ENCODE peak calls at places on chromosomes 16 and 17, in five cellular contexts. One of them, this sample, is unnamed.

GRCh38 chr17:4537451-4538235 is 17.5 kb downstream of the MYBBP1A start:
- DNase-seq in aorta: no peak
- DNase-seq in lower lobe of right lung: no peak
- DNase-seq in endothelial cell of umbilical vein: no peak
- DNase-seq in heart right ventricle: peak; percentile 41
- DNase-seq in this sample: no peak

GRCh38 chr16:83771306-83771942 is 36.4 kb upstream of the HSBP1 start:
- DNase-seq in aorta: peak; percentile 82
- DNase-seq in lower lobe of right lung: no peak
- DNase-seq in endothelial cell of umbilical vein: peak; percentile 78
- DNase-seq in heart right ventricle: peak; percentile 78
- DNase-seq in this sample: no peak

GRCh38 chr16:78515421-78515820 is 416.0 kb downstream of the WWOX start:
- DNase-seq in aorta: no peak
- DNase-seq in lower lobe of right lung: no peak
- DNase-seq in endothelial cell of umbilical vein: no peak
- DNase-seq in heart right ventricle: no peak
- DNase-seq in this sample: no peak

GRCh38 chr16:87037012-87037411 is 280.2 kb downstream of the C16orf95 start:
- DNase-seq in aorta: no peak
- DNase-seq in lower lobe of right lung: no peak
- DNase-seq in endothelial cell of umbilical vein: no peak
- DNase-seq in heart right ventricle: no peak
- DNase-seq in this sample: no peak

GRCh38 chr17:49741009-49741691 is 22.8 kb downstream of the FAM117A start:
- DNase-seq in aorta: no peak
- DNase-seq in lower lobe of right lung: no peak
- DNase-seq in endothelial cell of umbilical vein: no peak
- DNase-seq in heart right ventricle: no peak
- DNase-seq in this sample: no peak

GRCh38 chr17:59361386-59361785 is 29.9 kb downstream of the YPEL2 start:
- DNase-seq in aorta: no peak
- DNase-seq in lower lobe of right lung: no peak
- DNase-seq in endothelial cell of umbilical vein: peak; percentile 31
- DNase-seq in heart right ventricle: no peak
- DNase-seq in this sample: no peak

GRCh38 chr17:66996926-66997325 is 32.4 kb downstream of the CACNG4 start:
- DNase-seq in aorta: no peak
- DNase-seq in lower lobe of right lung: no peak
- DNase-seq in endothelial cell of umbilical vein: no peak
- DNase-seq in heart right ventricle: no peak
- DNase-seq in this sample: no peak

GRCh38 chr16:67939507-67940435 is 3.1 kb upstream of the PSMB10 start:
- DNase-seq in aorta: no peak
- DNase-seq in lower lobe of right lung: no peak
- DNase-seq in endothelial cell of umbilical vein: no peak
- DNase-seq in heart right ventricle: no peak
- DNase-seq in this sample: peak; percentile 86

GRCh38 chr16:50457979-50458461 is 89.2 kb upstream of the BRD7 start:
- DNase-seq in aorta: no peak
- DNase-seq in lower lobe of right lung: no peak
- DNase-seq in endothelial cell of umbilical vein: no peak
- DNase-seq in heart right ventricle: no peak
- DNase-seq in this sample: no peak

GRCh38 chr16:67917140-67917851 is 14.4 kb downstream of the CTRL start:
- DNase-seq in aorta: no peak
- DNase-seq in lower lobe of right lung: peak; percentile 53
- DNase-seq in endothelial cell of umbilical vein: no peak
- DNase-seq in heart right ventricle: peak; percentile 69
- DNase-seq in this sample: no peak

GRCh38 chr16:85420501-85421337 is 192.4 kb upstream of the GSE1 start:
- DNase-seq in aorta: peak; percentile 66
- DNase-seq in lower lobe of right lung: peak; percentile 85
- DNase-seq in endothelial cell of umbilical vein: peak; percentile 30
- DNase-seq in heart right ventricle: peak; percentile 72
- DNase-seq in this sample: peak; percentile 47

GRCh38 chr17:81684442-81684911 is 666 bp downstream of the HGS start:
- DNase-seq in aorta: peak; percentile 72
- DNase-seq in lower lobe of right lung: no peak
- DNase-seq in endothelial cell of umbilical vein: peak; percentile 72
- DNase-seq in heart right ventricle: no peak
- DNase-seq in this sample: no peak

GRCh38 chr17:45123930-45124796 is 8.2 kb downstream of the PLCD3 start:
- DNase-seq in aorta: peak; percentile 91
- DNase-seq in lower lobe of right lung: no peak
- DNase-seq in endothelial cell of umbilical vein: peak; percentile 90
- DNase-seq in heart right ventricle: no peak
- DNase-seq in this sample: peak; percentile 76

GRCh38 chr17:27980035-27980434 is 62.4 kb upstream of the NLK start:
- DNase-seq in aorta: no peak
- DNase-seq in lower lobe of right lung: no peak
- DNase-seq in endothelial cell of umbilical vein: peak; percentile 99
- DNase-seq in heart right ventricle: no peak
- DNase-seq in this sample: no peak

GRCh38 chr16:30031477-30031918 is 427 bp upstream of the TLCD3B start:
- DNase-seq in aorta: no peak
- DNase-seq in lower lobe of right lung: no peak
- DNase-seq in endothelial cell of umbilical vein: no peak
- DNase-seq in heart right ventricle: no peak
- DNase-seq in this sample: no peak

GRCh38 chr17:57707892-57708291 is 37.2 kb downstream of the CCDC182 start:
- DNase-seq in aorta: no peak
- DNase-seq in lower lobe of right lung: no peak
- DNase-seq in endothelial cell of umbilical vein: no peak
- DNase-seq in heart right ventricle: no peak
- DNase-seq in this sample: no peak

GRCh38 chr17:65389956-65390355 is 171.5 kb downstream of the AXIN2 start:
- DNase-seq in aorta: no peak
- DNase-seq in lower lobe of right lung: no peak
- DNase-seq in endothelial cell of umbilical vein: no peak
- DNase-seq in heart right ventricle: no peak
- DNase-seq in this sample: no peak

GRCh38 chr17:55259684-55260111 is 5.1 kb upstream of the HLF start:
- DNase-seq in aorta: no peak
- DNase-seq in lower lobe of right lung: no peak
- DNase-seq in endothelial cell of umbilical vein: no peak
- DNase-seq in heart right ventricle: no peak
- DNase-seq in this sample: no peak

DNA sequence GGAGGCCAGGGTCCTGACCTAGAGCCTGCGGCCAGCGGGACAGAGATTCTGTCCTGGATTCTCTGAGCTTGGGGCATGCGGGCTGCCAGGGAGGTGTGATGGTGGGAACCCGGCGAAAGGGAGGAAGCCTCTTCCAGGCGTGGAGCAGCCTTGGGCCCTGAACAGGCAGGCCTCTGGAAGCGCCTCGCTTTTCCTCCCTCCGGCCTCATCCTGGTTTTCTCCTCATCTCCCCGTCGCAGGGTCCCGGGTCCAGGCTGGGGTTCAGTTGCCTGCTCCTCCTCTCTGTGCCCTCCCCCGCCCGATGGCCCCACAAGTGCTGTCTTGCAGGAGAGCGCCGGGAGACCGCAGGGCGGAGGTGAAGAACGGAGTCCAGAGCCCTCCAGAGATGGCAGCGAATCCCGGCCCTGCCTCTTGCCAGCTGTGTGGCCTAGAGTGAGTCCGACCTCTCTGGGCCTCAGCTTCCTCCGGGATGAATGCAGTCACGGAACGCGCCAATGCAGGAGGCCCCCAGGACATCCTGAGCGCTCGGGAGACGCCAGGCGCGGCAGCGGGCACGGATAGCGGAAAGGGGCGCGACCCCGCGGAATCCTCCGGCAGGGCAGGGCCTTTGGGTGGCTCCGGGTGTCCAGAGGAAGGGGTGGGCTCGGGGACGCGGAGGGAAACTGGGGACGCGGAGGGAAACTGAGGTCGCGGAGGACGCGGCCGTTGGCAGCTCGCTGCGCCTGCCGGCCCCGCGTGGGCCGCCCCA is 553 bp upstream of the RAB11FIP4 start:
- DNase-seq in aorta: no peak
- DNase-seq in lower lobe of right lung: no peak
- DNase-seq in endothelial cell of umbilical vein: no peak
- DNase-seq in heart right ventricle: no peak
- DNase-seq in this sample: no peak
- H3K4me3 ChIP-seq in aorta: peak overlapping the region; percentile 73
- H3K4me3 ChIP-seq in lower lobe of right lung: peak overlapping the region; percentile 51
- H3K4me3 ChIP-seq in endothelial cell of umbilical vein: peak overlapping the region; percentile 17
- H3K4me3 ChIP-seq in heart right ventricle: peak overlapping the region; percentile 53
- H3K4me3 ChIP-seq in this sample: peak overlapping the region; percentile 46

DNA sequence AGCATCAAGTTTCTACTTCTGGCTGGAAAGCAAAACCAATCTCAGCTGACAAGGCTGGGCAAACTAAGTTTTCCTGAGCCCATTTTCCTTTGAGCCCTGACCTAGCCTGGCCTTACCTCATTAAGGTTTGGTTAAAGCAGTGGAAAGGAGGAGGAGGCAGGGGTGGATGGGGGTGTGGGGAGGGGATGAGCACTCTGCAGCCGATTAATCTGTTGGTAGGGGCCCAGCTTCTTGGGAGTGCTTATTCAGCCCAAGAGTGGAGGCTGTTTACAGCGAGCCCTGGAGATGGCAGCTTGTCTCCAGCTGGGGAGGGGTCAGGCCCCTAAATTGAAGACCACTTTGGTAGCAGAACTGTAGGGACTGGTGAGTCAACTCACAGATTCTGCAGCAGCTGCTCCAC is 12.0 kb downstream of the SMCR8 start:
- DNase-seq in aorta: no peak
- DNase-seq in lower lobe of right lung: no peak
- DNase-seq in endothelial cell of umbilical vein: no peak
- DNase-seq in heart right ventricle: no peak
- DNase-seq in this sample: no peak
- H3K36me3 ChIP-seq in aorta: no peaks in the 10 kb centered on the region
- H3K36me3 ChIP-seq in lower lobe of right lung: peaks cover 98% of the 10 kb centered on the region
- H3K36me3 ChIP-seq in endothelial cell of umbilical vein: peaks cover 42% of the 10 kb centered on the region
- H3K36me3 ChIP-seq in heart right ventricle: no peaks in the 10 kb centered on the region
- H3K36me3 ChIP-seq in this sample: no peaks in the 10 kb centered on the region

GRCh38 chr17:51119415-51120356 is 982 bp downstream of the SPAG9 start:
- DNase-seq in aorta: peak; percentile 63
- DNase-seq in lower lobe of right lung: peak; percentile 68
- DNase-seq in endothelial cell of umbilical vein: peak; percentile 65
- DNase-seq in heart right ventricle: peak; percentile 39
- DNase-seq in this sample: peak; percentile 47

GRCh38 chr17:51124641-51125503 is 4.2 kb upstream of the SPAG9 start:
- DNase-seq in aorta: no peak
- DNase-seq in lower lobe of right lung: no peak
- DNase-seq in endothelial cell of umbilical vein: no peak
- DNase-seq in heart right ventricle: no peak
- DNase-seq in this sample: no peak

GRCh38 chr17:51120357-51120738 is 320 bp downstream of the SPAG9 start:
- DNase-seq in aorta: no peak
- DNase-seq in lower lobe of right lung: no peak
- DNase-seq in endothelial cell of umbilical vein: peak; percentile 55
- DNase-seq in heart right ventricle: no peak
- DNase-seq in this sample: no peak

GRCh38 chr17:51120739-51121619 is at the start of gene SPAG9:
- DNase-seq in aorta: peak; percentile 98
- DNase-seq in lower lobe of right lung: peak; percentile 96
- DNase-seq in endothelial cell of umbilical vein: peak; percentile 97
- DNase-seq in heart right ventricle: peak; percentile 97
- DNase-seq in this sample: peak; percentile 97

DNA sequence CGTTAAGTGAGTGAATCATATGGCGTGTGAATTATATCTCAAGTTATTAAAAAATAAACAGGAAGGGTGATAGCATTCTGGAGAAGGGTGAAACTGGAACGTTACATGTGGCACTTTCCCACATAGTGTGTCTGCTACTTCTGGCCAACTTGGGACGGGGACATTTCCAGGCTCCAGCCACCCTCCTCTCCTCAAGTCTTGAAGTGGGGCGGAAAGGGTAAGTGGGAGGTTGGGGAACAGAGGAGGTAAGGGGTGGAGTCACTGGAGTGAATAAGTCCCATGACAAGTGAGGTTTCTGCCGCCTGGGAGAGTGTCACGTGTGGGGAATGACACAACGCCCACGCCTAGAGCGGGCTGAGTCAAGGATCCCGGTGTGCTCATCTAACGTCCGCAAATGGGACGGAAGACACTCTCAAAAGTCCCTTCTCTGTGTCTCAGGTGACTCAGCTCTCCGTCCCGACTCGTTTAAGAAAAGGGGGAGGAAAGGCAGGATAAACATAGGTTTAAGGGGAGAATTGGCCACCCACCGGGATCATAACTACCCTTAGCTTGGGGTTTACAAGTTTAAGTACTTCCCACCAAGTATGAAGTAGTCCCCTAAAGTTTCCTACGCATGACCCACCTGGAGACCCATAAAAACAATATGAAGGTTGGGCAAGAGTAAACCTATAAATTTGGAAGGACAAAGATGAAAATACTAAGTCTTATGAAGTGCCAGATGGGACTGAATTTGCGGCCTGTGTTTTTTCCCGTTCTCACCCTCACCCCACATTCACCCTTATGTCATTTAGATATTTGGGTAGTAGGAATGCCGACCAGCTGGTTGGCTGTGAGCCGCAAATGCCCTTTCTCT is 1.2 kb upstream of the SPAG9 start:
- DNase-seq in aorta: peak; percentile 94
- DNase-seq in lower lobe of right lung: peak; percentile 95
- DNase-seq in endothelial cell of umbilical vein: peak; percentile 93
- DNase-seq in heart right ventricle: peak; percentile 78
- DNase-seq in this sample: peak; percentile 91
- H3K4me3 ChIP-seq in aorta: peak overlapping the region; percentile 43
- H3K4me3 ChIP-seq in lower lobe of right lung: peak overlapping the region; percentile 97
- H3K4me3 ChIP-seq in endothelial cell of umbilical vein: peak overlapping the region; percentile 67
- H3K4me3 ChIP-seq in heart right ventricle: peak overlapping the region; percentile 99
- H3K4me3 ChIP-seq in this sample: peak overlapping the region; percentile 100

GRCh38 chr16:20799599-20799998 is 6.7 kb downstream of the ERI2 start:
- DNase-seq in aorta: no peak
- DNase-seq in lower lobe of right lung: no peak
- DNase-seq in endothelial cell of umbilical vein: peak; percentile 46
- DNase-seq in heart right ventricle: no peak
- DNase-seq in this sample: no peak

GRCh38 chr16:20803561-20804214 is 2.6 kb downstream of the ERI2 start:
- DNase-seq in aorta: no peak
- DNase-seq in lower lobe of right lung: no peak
- DNase-seq in endothelial cell of umbilical vein: no peak
- DNase-seq in heart right ventricle: no peak
- DNase-seq in this sample: no peak

GRCh38 chr16:20801278-20801677 is 5.0 kb downstream of the ERI2 start:
- DNase-seq in aorta: no peak
- DNase-seq in lower lobe of right lung: no peak
- DNase-seq in endothelial cell of umbilical vein: no peak
- DNase-seq in heart right ventricle: no peak
- DNase-seq in this sample: no peak

GRCh38 chr16:20806168-20807050 is at the start of the genes ERI2 and REXO5:
- DNase-seq in aorta: peak; percentile 94
- DNase-seq in lower lobe of right lung: peak; percentile 92
- DNase-seq in endothelial cell of umbilical vein: peak; percentile 94
- DNase-seq in heart right ventricle: peak; percentile 90
- DNase-seq in this sample: peak; percentile 94

DNA sequence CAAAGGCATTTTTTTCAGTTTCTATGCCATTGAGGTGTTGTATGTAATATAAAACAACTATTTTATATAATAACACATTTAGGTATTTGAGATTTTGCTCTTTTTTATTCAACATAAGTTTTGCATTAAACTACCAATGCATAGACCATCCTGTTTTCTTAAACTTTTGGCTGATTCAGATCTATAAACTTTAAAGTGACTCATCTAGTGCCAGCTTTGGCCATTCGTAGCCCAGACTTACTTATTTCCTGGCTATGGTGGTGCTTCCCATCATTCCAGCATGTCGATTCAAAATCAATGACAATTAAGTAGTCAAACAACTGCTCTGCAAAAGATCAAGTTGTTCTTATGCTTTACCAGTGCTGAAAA is 3.1 kb downstream of the ERI2 start:
- DNase-seq in aorta: no peak
- DNase-seq in lower lobe of right lung: no peak
- DNase-seq in endothelial cell of umbilical vein: peak; percentile 15
- DNase-seq in heart right ventricle: no peak
- DNase-seq in this sample: no peak
- H3K36me3 ChIP-seq in aorta: no peaks in the 10 kb centered on the region
- H3K36me3 ChIP-seq in lower lobe of right lung: peaks cover 13% of the 10 kb centered on the region
- H3K36me3 ChIP-seq in endothelial cell of umbilical vein: no peaks in the 10 kb centered on the region
- H3K36me3 ChIP-seq in heart right ventricle: no peaks in the 10 kb centered on the region
- H3K36me3 ChIP-seq in this sample: peaks cover 24% of the 10 kb centered on the region